ENCODE peak calls at places on chromosomes 6 and 20, in nine cellular contexts. N, R, O, G, B, A, Q, M and Z are unnamed samples.

GRCh38 chr20:3710703-3711417 is 1.5 kb downstream of the SIGLEC1 start:
- DNase-seq in Q (peak), O (peak), R (peak), M (peak), N (peak), A (peak), B (no peak), G (peak), Z (peak)

GRCh38 chr6:137768935-137769334 is 98.1 kb upstream of the TNFAIP3 start:
- DNase-seq in M (no peak), B (no peak), O (no peak), A (no peak), R (no peak), G (no peak), N (no peak), Q (no peak), Z (no peak)

GRCh38 chr6:166466178-166467122 is 83.7 kb upstream of the MPC1 start:
- DNase-seq in A (peak), B (no peak), N (no peak), O (peak), M (no peak), R (no peak), G (no peak), Q (no peak), Z (no peak)

GRCh38 chr6:63816979-63817436 is 181.4 kb downstream of the PHF3 start:
- DNase-seq in O (peak), R (no peak), M (no peak), G (no peak), B (no peak), N (no peak), Q (no peak), A (peak), Z (no peak)

GRCh38 chr6:148304976-148305375 is 37.7 kb upstream of the SASH1 start:
- DNase-seq in R (no peak), O (peak), M (no peak), N (no peak), Q (no peak), A (no peak), B (no peak), G (no peak), Z (no peak)

GRCh38 chr6:22789315-22789714 is 219.9 kb downstream of the HDGFL1 start:
- DNase-seq in Q (no peak), R (no peak), B (no peak), M (peak), G (no peak), O (no peak), A (no peak), N (no peak), Z (no peak)

GRCh38 chr20:63272105-63273078 is at the start of gene ARFGAP1:
- DNase-seq in B (peak), Q (peak), A (peak), M (peak), G (peak), O (peak), N (peak), R (peak), Z (peak)

GRCh38 chr6:73452107-73452461 is at the start of gene CGAS:
- DNase-seq in M (peak), R (no peak), B (peak), G (peak), A (peak), O (peak), Q (peak), N (peak), Z (peak)

GRCh38 chr20:45944965-45945677 is 10.6 kb downstream of the PCIF1 start:
- DNase-seq in R (no peak), M (no peak), A (no peak), G (no peak), O (no peak), N (no peak), Q (no peak), B (no peak), Z (peak)

GRCh38 chr6:36610576-36611336 is 16.6 kb downstream of the SRSF3 start:
- DNase-seq in B (no peak), M (no peak), R (no peak), Q (peak), N (no peak), G (no peak), O (no peak), A (no peak), Z (no peak)

GRCh38 chr20:13995841-13996240 is 525 bp downstream of the MACROD2 start:
- DNase-seq in R (no peak), O (no peak), N (peak), A (peak), M (peak), G (peak), B (no peak), Q (peak), Z (peak)

GRCh38 chr20:13991311-13991710 is 897 bp upstream of the SEL1L2 start:
- DNase-seq in O (no peak), M (no peak), N (no peak), A (no peak), G (no peak), R (no peak), Q (no peak), B (no peak), Z (no peak)

GRCh38 chr20:13996265-13996664 is 949 bp downstream of the MACROD2 start:
- DNase-seq in M (no peak), B (no peak), A (no peak), R (no peak), G (no peak), N (no peak), O (no peak), Q (no peak), Z (no peak)

GRCh38 chr20:13990465-13990864 is at the start of gene SEL1L2:
- DNase-seq in G (no peak), B (no peak), M (no peak), N (no peak), R (no peak), Q (no peak), A (no peak), O (no peak), Z (no peak)

GRCh38 chr20:13995086-13995665 is at the start of gene MACROD2:
- DNase-seq in B (peak), Q (peak), G (peak), N (peak), A (peak), M (peak), O (peak), R (no peak), Z (peak)
- TF ChIP-seq POLR2A in B (no peak), Q (no peak), G (peak), N (peak), A (peak), M (peak), O (no peak), R (no peak), Z (no peak)

GRCh38 chr6:79078057-79078969 is at the start of gene PHIP:
- DNase-seq in O (peak), A (peak), B (peak), R (peak), N (peak), G (peak), Q (peak), M (peak), Z (peak)
- TF ChIP-seq POLR2A in O (peak), A (peak), B (peak), R (peak), N (peak), G (peak), Q (peak), M (peak), Z (peak)

DNA sequence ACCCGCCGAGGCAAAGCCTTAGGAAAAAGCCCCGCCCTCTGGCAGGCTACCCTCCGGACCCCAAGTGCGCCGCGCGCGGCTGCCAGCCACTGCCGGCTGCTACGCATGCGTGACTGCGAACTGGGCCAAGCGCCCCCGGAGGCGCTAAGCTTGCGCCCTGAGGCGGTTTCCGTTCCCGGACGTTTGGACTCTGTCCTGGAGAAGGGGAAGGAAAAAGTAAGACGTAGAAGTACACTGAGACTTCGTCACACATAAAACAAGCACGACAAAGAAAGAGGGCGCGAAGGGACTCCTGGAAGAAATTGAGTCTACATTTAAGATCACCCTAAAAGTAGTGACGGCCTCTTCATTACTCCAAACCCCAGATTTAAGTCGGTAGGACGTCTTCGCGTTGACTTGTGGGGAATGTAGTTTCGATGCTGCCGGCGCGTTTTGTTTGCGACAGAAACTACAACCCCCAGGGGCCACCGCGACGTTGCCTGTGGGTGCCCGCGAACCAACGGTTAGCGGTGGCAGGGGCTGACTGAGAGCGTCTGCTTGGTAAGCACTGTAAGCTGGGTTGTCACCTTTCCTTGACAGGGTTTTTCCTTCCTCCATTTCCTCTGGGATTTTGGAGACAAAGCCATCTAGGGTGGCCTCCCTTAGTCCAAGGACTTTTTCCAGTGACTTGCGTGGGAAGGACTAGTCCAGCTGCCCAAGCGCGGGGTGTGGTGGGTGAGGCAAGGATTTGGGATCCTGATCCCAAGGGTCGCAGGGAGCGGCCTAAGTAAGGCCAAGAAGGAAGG is at the start of gene CEP57L1:
- DNase-seq in A (peak), Q (peak), N (peak), O (peak), B (peak), G (peak), M (peak), R (peak), Z (peak)
- TF ChIP-seq POLR2A in A (peak), Q (peak), N (peak), O (peak), B (peak), G (peak), M (peak), R (peak), Z (no peak)

GRCh38 chr6:33390767-33391277 is 801 bp upstream of the KIFC1 start:
- DNase-seq in G (no peak), R (no peak), Q (no peak), A (no peak), M (no peak), B (no peak), O (no peak), N (no peak), Z (no peak)
- TF ChIP-seq POLR2A in G (no peak), R (no peak), Q (no peak), A (no peak), M (peak), B (no peak), O (no peak), N (no peak), Z (no peak)

DNA sequence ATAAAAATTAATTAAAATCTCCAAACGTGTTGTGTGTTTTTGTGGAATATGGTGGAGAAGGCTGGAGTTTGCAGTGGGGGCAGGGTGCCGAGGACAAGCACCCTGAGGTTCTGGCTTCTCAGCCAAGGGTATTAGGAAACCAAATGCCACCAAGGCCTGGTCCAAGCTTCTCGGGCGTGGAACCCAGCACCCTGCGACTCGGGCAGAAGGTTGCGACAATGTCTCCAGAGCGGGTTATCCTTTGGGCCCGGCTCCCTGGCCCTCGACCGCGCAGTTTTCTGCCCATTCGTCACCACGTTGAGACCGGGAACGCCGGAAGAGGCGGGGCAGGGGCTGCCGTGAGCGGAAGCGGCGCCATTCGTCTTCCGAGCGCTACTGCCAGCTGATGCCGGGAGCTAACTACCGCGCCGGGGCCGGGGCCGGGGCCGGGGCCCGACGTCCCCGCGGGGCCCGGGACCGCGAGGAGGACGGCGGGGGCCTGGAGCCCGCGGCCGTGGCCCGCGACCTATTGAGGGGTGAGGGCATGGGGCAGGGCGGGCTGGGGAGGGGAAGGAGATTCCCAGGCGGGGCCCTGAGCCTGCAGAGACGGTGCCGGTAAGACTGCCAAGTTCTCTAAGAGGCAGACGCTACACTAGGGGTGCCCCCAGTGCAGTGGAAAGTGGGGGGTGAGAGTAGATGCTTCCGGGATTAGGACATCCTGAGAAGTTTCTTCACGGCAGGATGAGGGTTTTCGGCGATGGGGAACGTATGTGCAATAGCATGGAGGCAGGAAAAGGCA is at the start of gene RRP36:
- DNase-seq in A (peak), G (peak), Q (peak), R (peak), M (peak), O (peak), B (peak), N (peak), Z (peak)
- TF ChIP-seq POLR2A in A (peak), G (peak), Q (no peak), R (peak), M (peak), O (no peak), B (no peak), N (peak), Z (no peak)

GRCh38 chr20:4813839-4814695 is 92.4 kb downstream of the PRND start:
- DNase-seq in G (peak), M (no peak), A (no peak), O (no peak), N (no peak), Q (no peak), B (no peak), R (no peak), Z (no peak)
- TF ChIP-seq POLR2A in G (peak), M (no peak), A (no peak), O (no peak), N (peak), Q (no peak), B (no peak), R (no peak), Z (no peak)

GRCh38 chr20:59165794-59166709 is 2.4 kb downstream of the ZNF831 start:
- DNase-seq in G (no peak), R (no peak), Q (no peak), A (no peak), O (no peak), N (no peak), M (no peak), B (no peak), Z (no peak)

GRCh38 chr20:59161626-59162170 is 1.9 kb upstream of the ZNF831 start:
- DNase-seq in N (no peak), A (no peak), M (no peak), O (no peak), R (no peak), G (no peak), Q (no peak), B (no peak), Z (no peak)

GRCh38 chr20:59165389-59165785 is 1.8 kb downstream of the ZNF831 start:
- DNase-seq in B (no peak), Q (no peak), M (no peak), A (no peak), G (peak), R (no peak), N (no peak), O (no peak), Z (no peak)

GRCh38 chr20:59164681-59165388 is 1.2 kb downstream of the ZNF831 start:
- DNase-seq in G (no peak), R (no peak), M (no peak), A (no peak), O (no peak), Q (no peak), N (no peak), B (no peak), Z (no peak)

GRCh38 chr20:59163641-59164530 is at the start of gene ZNF831:
- DNase-seq in A (no peak), B (no peak), R (no peak), M (no peak), G (no peak), N (no peak), O (no peak), Q (no peak), Z (no peak)
- TF ChIP-seq POLR2A in A (no peak), B (no peak), R (no peak), M (no peak), G (no peak), N (peak), O (no peak), Q (no peak), Z (no peak)

GRCh38 chr20:18985551-18985950 is 172.0 kb downstream of the SCP2D1 start:
- DNase-seq in B (no peak), R (no peak), Q (no peak), G (no peak), N (no peak), M (no peak), O (no peak), A (no peak), Z (no peak)

GRCh38 chr20:18986146-18986830 is 172.7 kb downstream of the SCP2D1 start:
- DNase-seq in Q (no peak), B (no peak), M (no peak), A (no peak), N (no peak), O (no peak), R (no peak), G (no peak), Z (peak)

GRCh38 chr20:18981956-18982539 is 168.5 kb downstream of the SCP2D1 start:
- DNase-seq in Q (no peak), R (no peak), M (no peak), N (no peak), B (no peak), G (no peak), O (no peak), A (no peak), Z (no peak)

GRCh38 chr20:18984238-18985200 is 170.9 kb downstream of the SCP2D1 start:
- DNase-seq in A (no peak), N (no peak), B (no peak), R (peak), G (no peak), M (no peak), Q (no peak), O (no peak), Z (no peak)

DNA sequence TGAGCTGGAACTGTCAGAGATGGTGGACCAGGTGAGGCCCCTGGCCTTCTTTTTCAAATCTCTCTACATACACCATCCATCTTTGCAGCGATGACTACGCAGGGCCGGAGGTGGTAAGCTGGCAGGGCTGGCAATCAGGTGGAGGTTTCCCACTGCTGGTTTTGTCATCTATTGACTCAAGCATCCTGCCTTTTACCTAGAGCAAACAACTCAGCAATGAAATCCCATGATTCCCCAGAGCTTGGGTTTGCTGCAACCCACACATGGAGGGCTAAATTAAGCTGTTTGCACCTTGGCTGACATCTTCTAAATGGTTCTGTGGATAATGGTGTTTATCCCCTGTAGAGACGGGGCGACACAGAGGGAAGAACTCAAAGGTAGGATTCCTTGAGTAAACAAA is 170.2 kb downstream of the SCP2D1 start:
- DNase-seq in N (no peak), O (no peak), Q (no peak), G (no peak), M (no peak), A (no peak), R (no peak), B (no peak), Z (no peak)
- TF ChIP-seq POLR2A in N (no peak), O (no peak), Q (no peak), G (no peak), M (no peak), A (no peak), R (no peak), B (no peak), Z (no peak)

DNA sequence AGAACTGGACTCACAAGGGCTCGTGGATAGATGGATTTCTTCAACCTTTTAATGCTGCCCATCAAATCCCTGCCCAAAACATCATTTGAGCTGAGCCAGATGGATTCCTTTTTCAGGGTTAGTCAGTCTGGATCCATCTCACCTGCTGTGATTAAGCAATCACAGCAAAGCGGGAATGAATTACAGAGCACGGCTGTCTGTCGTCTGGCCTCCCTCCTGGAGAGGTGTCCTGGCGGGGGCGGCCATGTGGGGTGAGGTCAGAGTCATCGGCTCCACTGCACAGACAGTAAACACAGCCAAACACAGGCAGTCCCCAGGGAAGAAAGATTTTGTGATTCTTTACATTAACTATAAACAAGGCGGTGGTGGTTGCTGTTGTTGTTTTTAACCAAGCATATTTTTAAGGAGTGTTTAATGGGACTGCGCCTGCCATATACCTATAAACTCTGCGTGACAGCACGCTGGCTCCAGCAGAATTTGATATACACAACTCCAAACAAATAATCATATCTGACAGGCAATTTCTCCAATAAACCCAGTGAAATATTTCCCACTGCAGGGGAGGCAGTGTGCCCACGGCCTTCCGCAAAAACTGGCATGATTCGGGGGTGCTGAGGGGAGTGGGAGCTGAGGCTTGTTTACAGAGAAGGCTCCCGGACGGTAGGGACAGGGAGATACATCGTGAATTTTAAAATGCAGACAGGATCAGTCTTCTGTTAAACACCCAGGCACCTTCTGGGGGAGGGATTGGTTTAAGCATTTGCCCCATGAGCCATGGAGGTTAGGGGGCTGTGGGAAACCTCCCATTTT is 232.0 kb upstream of the PMEPA1 start:
- DNase-seq in G (no peak), R (no peak), M (no peak), Q (no peak), B (no peak), O (no peak), N (no peak), A (peak), Z (no peak)
- TF ChIP-seq POLR2A in G (no peak), R (no peak), M (no peak), Q (no peak), B (no peak), O (no peak), N (no peak), A (no peak), Z (no peak)